ENCODE peak calls at places on chromosomes 13 and 19, in five cellular contexts. K is ACHN; O is AG09319; B is activated gamma-delta T cell treated with anti-CD3 and anti-CD28 coated beads, Interleukin-2, amount 50 U/mL, for 16 hours; J is naive thymus-derived CD4-positive, alpha-beta T cell. S is an unnamed sample.
A peak's percentile ranks its signal among the peaks of the same experiment; 100 is the strongest.

GRCh38 chr13:45108716-45109706 is 11.3 kb upstream of the GTF2F2 start:
- DNase-seq in K (peak; percentile 19), O (no peak), B (no peak), J (no peak), S (no peak)

GRCh38 chr13:113077566-113077952 is 28.0 kb upstream of the F7 start:
- DNase-seq in K (no peak), O (no peak), B (no peak), J (no peak), S (no peak)

GRCh38 chr19:13275016-13275722 is 125.0 kb downstream of the IER2 start:
- DNase-seq in K (no peak), O (no peak), B (no peak), J (no peak), S (peak; percentile 85)

GRCh38 chr19:4575978-4576933 is 16.8 kb upstream of the SEMA6B start:
- DNase-seq in K (peak; percentile 71), O (no peak), B (peak; percentile 64), J (peak; percentile 56), S (peak; percentile 59)

GRCh38 chr19:43780706-43781525 is at the start of gene KCNN4:
- DNase-seq in K (no peak), O (no peak), B (peak; percentile 37), J (peak; percentile 44), S (no peak)

GRCh38 chr13:21176982-21177284 is 475 bp downstream of the MRPL57 start:
- DNase-seq in K (no peak), O (no peak), B (peak; percentile 5), J (no peak), S (no peak)

GRCh38 chr13:83503424-83503823 is 378.9 kb downstream of the SLITRK1 start:
- DNase-seq in K (no peak), O (no peak), B (no peak), J (no peak), S (peak; percentile 16)

GRCh38 chr19:35229601-35230000 is 1.1 kb upstream of the FAM187B start:
- DNase-seq in K (no peak), O (no peak), B (no peak), J (no peak), S (no peak)

GRCh38 chr13:33867472-33867871 is 49.5 kb downstream of the RFC3 start:
- DNase-seq in K (no peak), O (no peak), B (no peak), J (no peak), S (no peak)

GRCh38 chr19:19107663-19108062 is 30.6 kb downstream of the TMEM161A start:
- DNase-seq in K (no peak), O (no peak), B (no peak), J (no peak), S (no peak)

GRCh38 chr13:29674532-29674931 is 79.0 kb upstream of the SLC7A1 start:
- DNase-seq in K (no peak), O (no peak), B (no peak), J (no peak), S (no peak)

GRCh38 chr19:38045554-38046253 is 138.7 kb downstream of the SIPA1L3 start:
- DNase-seq in K (no peak), O (no peak), B (no peak), J (no peak), S (no peak)

GRCh38 chr19:40907968-40908735 is 26.1 kb upstream of the CYP2A7 start:
- DNase-seq in K (no peak), O (no peak), B (peak; percentile 5), J (peak; percentile 50), S (no peak)

GRCh38 chr13:49667773-49668172 is 23.5 kb downstream of the EBPL start:
- DNase-seq in K (no peak), O (no peak), B (no peak), J (no peak), S (no peak)

GRCh38 chr13:66501187-66501586 is 728.9 kb downstream of the PCDH9 start:
- DNase-seq in K (no peak), O (no peak), B (no peak), J (no peak), S (no peak)

GRCh38 chr19:5515737-5516136 is 52.0 kb downstream of the TINCR start:
- DNase-seq in K (no peak), O (no peak), B (no peak), J (no peak), S (no peak)

GRCh38 chr13:38686635-38687245 is at the start of gene FREM2:
- DNase-seq in K (peak; percentile 87), O (no peak), B (no peak), J (no peak), S (peak; percentile 97)

GRCh38 chr19:47438793-47439220 is 19.5 kb upstream of the MEIS3 start:
- DNase-seq in K (no peak), O (no peak), B (no peak), J (no peak), S (no peak)